ENCODE peak calls at places on chromosomes 12 and 14, in ten cellular contexts. V, S, E, Z, X, I, D, W, M and T are unnamed samples.
A peak's percentile ranks its signal among the peaks of the same experiment; 100 is the strongest.

GRCh38 chr14:75537071-75537470 is 14.8 kb downstream of the BATF start:
- DNase-seq in E (no peak), S (no peak), V (no peak), W (no peak), Z (no peak), M (no peak), X (no peak), D (no peak), I (no peak), T (no peak)

GRCh38 chr14:100375273-100375962 is 52.3 kb downstream of the SLC25A47 start:
- DNase-seq in X (no peak), Z (peak; percentile 99), V (peak; percentile 84), E (no peak), I (peak; percentile 69), M (no peak), D (peak; percentile 68), S (peak; percentile 63), W (peak; percentile 44), T (peak; percentile 64)

GRCh38 chr12:110826592-110827200 is 20.1 kb upstream of the CCDC63 start:
- DNase-seq in X (peak; percentile 59), M (peak; percentile 25), E (peak; percentile 71), D (peak; percentile 91), S (peak; percentile 92), W (peak; percentile 94), Z (peak; percentile 87), V (peak; percentile 91), I (peak; percentile 87), T (peak; percentile 52)

GRCh38 chr12:47144769-47145168 is 65.0 kb upstream of the AMIGO2 start:
- DNase-seq in W (no peak), V (no peak), X (no peak), I (no peak), M (no peak), S (no peak), E (no peak), Z (no peak), D (no peak), T (no peak)

GRCh38 chr12:9392842-9393241 is 184.6 kb upstream of the PZP start:
- DNase-seq in S (no peak), Z (no peak), W (no peak), X (no peak), D (no peak), M (no peak), V (no peak), E (no peak), I (no peak), T (no peak)

GRCh38 chr14:95313707-95314106 is 6.0 kb downstream of the CLMN start:
- DNase-seq in M (peak; percentile 43), D (peak; percentile 77), W (peak; percentile 33), E (no peak), X (no peak), V (peak; percentile 85), I (peak; percentile 59), Z (peak; percentile 66), S (no peak), T (peak; percentile 33)

GRCh38 chr12:110349521-110350151 is 53.9 kb downstream of the ANAPC7 start:
- DNase-seq in W (no peak), I (no peak), E (peak; percentile 7), Z (no peak), X (no peak), V (no peak), D (no peak), S (no peak), M (no peak), T (no peak)

GRCh38 chr12:95601091-95601490 is 49.8 kb upstream of the USP44 start:
- DNase-seq in V (no peak), X (no peak), M (no peak), I (no peak), E (no peak), W (no peak), Z (no peak), D (no peak), S (no peak), T (no peak)

GRCh38 chr14:68521952-68522509 is 270.8 kb downstream of the ZFP36L1 start:
- DNase-seq in E (no peak), M (no peak), V (no peak), D (no peak), W (no peak), Z (no peak), I (no peak), S (no peak), X (no peak), T (no peak)
- H3K4me1 ChIP-seq in E (peaks cover 21% of the 10 kb centered on the region), M (peaks cover 49% of the 10 kb centered on the region), V (peaks cover 55% of the 10 kb centered on the region), D (peaks cover 49% of the 10 kb centered on the region), W (peaks cover 28% of the 10 kb centered on the region), Z (peaks cover 70% of the 10 kb centered on the region), I (peaks cover 21% of the 10 kb centered on the region), S (peaks cover 16% of the 10 kb centered on the region), X (peaks cover 6% of the 10 kb centered on the region), T (peaks cover 69% of the 10 kb centered on the region)

GRCh38 chr12:108731105-108731865 is at the start of gene CORO1C:
- DNase-seq in E (peak; percentile 92), V (peak; percentile 99), I (peak; percentile 99), X (peak; percentile 93), Z (peak; percentile 98), S (peak; percentile 96), D (peak; percentile 99), W (peak; percentile 99), M (peak; percentile 95), T (peak; percentile 96)

GRCh38 chr12:108730337-108731104 is 797 bp downstream of the CORO1C start:
- DNase-seq in I (peak; percentile 64), X (peak; percentile 28), E (peak; percentile 17), W (peak; percentile 88), D (peak; percentile 76), M (peak; percentile 63), Z (peak; percentile 82), S (peak; percentile 69), V (peak; percentile 86), T (peak; percentile 47)

GRCh38 chr12:108727868-108728735 is 3.2 kb downstream of the CORO1C start:
- DNase-seq in X (no peak), E (no peak), I (no peak), W (no peak), S (no peak), Z (no peak), D (no peak), M (no peak), V (no peak), T (no peak)

GRCh38 chr12:108729612-108730336 is 1.5 kb downstream of the CORO1C start:
- DNase-seq in V (no peak), X (no peak), S (peak; percentile 15), Z (peak; percentile 53), M (no peak), D (no peak), W (peak; percentile 79), I (no peak), E (no peak), T (no peak)

GRCh38 chr12:108728820-108729611 is 2.3 kb downstream of the CORO1C start:
- DNase-seq in V (no peak), X (no peak), S (no peak), D (no peak), E (no peak), W (peak; percentile 78), M (no peak), Z (peak; percentile 55), I (no peak), T (no peak)
- H3K4me1 ChIP-seq in V (peaks cover 26% of the 10 kb centered on the region), X (peaks cover 11% of the 10 kb centered on the region), S (peaks cover 50% of the 10 kb centered on the region), D (peaks cover 55% of the 10 kb centered on the region), E (peaks cover 7% of the 10 kb centered on the region), W (peaks cover 61% of the 10 kb centered on the region), M (peaks cover 2% of the 10 kb centered on the region), Z (peaks cover 51% of the 10 kb centered on the region), I (peaks cover 28% of the 10 kb centered on the region), T (no peaks in the 10 kb centered on the region)

DNA sequence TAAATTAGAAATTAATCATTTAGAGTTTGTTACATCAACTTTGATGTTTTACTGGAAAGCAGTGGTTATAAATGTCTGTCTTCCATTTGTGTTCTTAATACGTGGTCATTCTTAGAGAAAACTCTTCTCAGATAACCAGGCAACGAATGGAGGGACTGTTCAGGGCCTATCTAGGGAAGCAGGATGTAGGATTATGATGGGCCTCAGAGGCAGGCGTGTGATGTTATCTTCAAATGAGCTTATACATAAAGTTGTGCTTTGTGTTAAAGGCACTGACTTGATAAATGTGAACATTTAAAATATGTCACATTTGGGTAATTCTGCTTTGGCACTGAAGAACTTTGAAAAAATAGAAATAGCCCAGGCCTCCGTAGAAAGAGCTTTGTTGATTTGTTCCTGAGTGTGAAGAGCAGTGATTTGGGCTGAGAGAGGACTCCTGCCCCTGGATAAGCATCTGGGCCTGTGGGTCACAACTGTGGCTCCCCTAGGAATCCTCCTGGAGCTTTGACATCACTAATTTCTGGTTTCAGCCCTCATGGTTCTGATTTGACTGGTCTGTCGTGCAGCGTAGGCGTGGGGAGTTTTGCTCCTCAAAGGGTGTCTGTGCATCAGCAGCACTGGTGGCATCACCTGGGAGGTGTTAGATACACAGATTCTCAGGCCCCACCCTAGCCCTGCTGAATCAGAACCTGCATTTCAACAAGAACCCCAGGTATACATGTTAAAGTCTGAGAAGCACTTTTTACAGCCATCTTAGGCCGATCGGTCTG is 55.4 kb downstream of the SAMD4A start:
- DNase-seq in S (no peak), D (no peak), M (no peak), E (no peak), W (no peak), Z (no peak), I (no peak), V (no peak), X (no peak), T (no peak)
- H3K4me1 ChIP-seq in S (no peaks in the 10 kb centered on the region), D (no peaks in the 10 kb centered on the region), M (peaks cover under 1% of the 10 kb centered on the region), E (peaks cover 9% of the 10 kb centered on the region), W (peaks cover 21% of the 10 kb centered on the region), Z (peaks cover 45% of the 10 kb centered on the region), I (peaks cover 23% of the 10 kb centered on the region), V (peaks cover 12% of the 10 kb centered on the region), X (peaks cover 8% of the 10 kb centered on the region), T (no peaks in the 10 kb centered on the region)

GRCh38 chr12:116152268-116152667 is 125.2 kb downstream of the MED13L start:
- DNase-seq in E (no peak), D (no peak), M (no peak), V (no peak), I (no peak), S (no peak), Z (peak; percentile 95), W (no peak), X (no peak), T (no peak)

GRCh38 chr12:116150452-116150851 is 127.0 kb downstream of the MED13L start:
- DNase-seq in E (no peak), S (no peak), Z (no peak), M (no peak), V (no peak), W (no peak), D (no peak), I (no peak), X (no peak), T (no peak)

GRCh38 chr12:116155383-116155782 is 122.1 kb downstream of the MED13L start:
- DNase-seq in E (no peak), W (no peak), D (no peak), S (no peak), M (no peak), X (no peak), V (no peak), Z (no peak), I (no peak), T (no peak)

GRCh38 chr12:116153983-116154382 is 123.5 kb downstream of the MED13L start:
- DNase-seq in W (no peak), S (no peak), Z (no peak), D (no peak), E (no peak), V (no peak), I (no peak), M (no peak), X (no peak), T (no peak)

DNA sequence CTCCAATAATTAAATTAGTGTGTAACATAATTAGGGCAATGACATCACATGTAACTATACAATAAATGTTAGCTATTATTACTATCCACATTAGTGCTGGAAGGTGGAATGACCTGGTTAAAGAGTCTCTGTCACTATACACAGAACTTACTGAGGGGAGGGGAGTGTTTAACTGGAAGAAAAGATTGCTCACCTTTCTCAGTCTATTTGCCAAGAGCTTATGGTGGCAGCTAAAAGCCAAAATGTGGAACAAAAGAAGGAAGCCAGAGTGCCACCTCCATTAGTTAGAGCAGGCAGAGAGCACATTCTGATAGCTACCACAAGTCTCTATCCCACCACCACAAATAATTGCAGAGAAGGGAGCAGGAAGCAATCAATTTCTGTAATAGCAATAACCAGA is 124.4 kb downstream of the MED13L start:
- DNase-seq in Z (no peak), E (no peak), V (no peak), W (no peak), S (no peak), I (no peak), D (no peak), M (no peak), X (no peak), T (no peak)
- H3K4me1 ChIP-seq in Z (peaks cover 50% of the 10 kb centered on the region), E (peaks cover 15% of the 10 kb centered on the region), V (peaks cover 34% of the 10 kb centered on the region), W (peaks cover 25% of the 10 kb centered on the region), S (no peaks in the 10 kb centered on the region), I (peaks cover 21% of the 10 kb centered on the region), D (peaks cover 18% of the 10 kb centered on the region), M (peaks cover 16% of the 10 kb centered on the region), X (peaks cover 19% of the 10 kb centered on the region), T (peaks cover 59% of the 10 kb centered on the region)